ENCODE peak calls at places on chromosomes 13 and 19, in five cellular contexts. A, C, Z, B and R are unnamed samples.

GRCh38 chr13:20525601-20526544 is at the start of gene CRYL1:
- DNase-seq in B (peak), Z (peak), C (peak), A (peak), R (peak)

GRCh38 chr13:80337011-80337688 is 3.8 kb downstream of the SPRY2 start:
- DNase-seq in Z (no peak), A (no peak), B (no peak), C (no peak), R (peak)

GRCh38 chr13:74290324-74290773 is 156.1 kb upstream of the KLF12 start:
- DNase-seq in Z (peak), B (no peak), A (peak), C (no peak), R (peak)

GRCh38 chr13:33542309-33543088 is 256.9 kb upstream of the STARD13 start:
- DNase-seq in B (peak), C (peak), A (peak), Z (peak), R (peak)

GRCh38 chr19:46350029-46350757 is 3.3 kb downstream of the PPP5C start:
- DNase-seq in Z (peak), C (no peak), B (no peak), A (no peak), R (no peak)

GRCh38 chr13:25584975-25585374 is 213.2 kb downstream of the ATP8A2 start:
- DNase-seq in A (no peak), Z (no peak), B (no peak), C (no peak), R (no peak)

GRCh38 chr13:32468502-32469147 is 40.7 kb upstream of the N4BP2L1 start:
- DNase-seq in A (no peak), C (no peak), B (no peak), Z (no peak), R (no peak)

GRCh38 chr19:16897572-16898056 is 8.8 kb downstream of the F2RL3 start:
- DNase-seq in B (peak), Z (no peak), C (no peak), A (no peak), R (no peak)

GRCh38 chr13:42970824-42971669 is 21.0 kb downstream of the EPSTI1 start:
- DNase-seq in C (peak), Z (peak), B (no peak), A (peak), R (peak)

GRCh38 chr19:49817964-49818690 is at the start of gene MED25:
- DNase-seq in B (peak), C (peak), A (peak), Z (peak), R (peak)

GRCh38 chr19:1947651-1948209 is 6.8 kb downstream of the CSNK1G2 start:
- DNase-seq in A (no peak), Z (no peak), B (no peak), C (no peak), R (no peak)

GRCh38 chr13:95023405-95023804 is 277.8 kb downstream of the ABCC4 start:
- DNase-seq in Z (no peak), A (no peak), C (no peak), B (no peak), R (no peak)

GRCh38 chr19:48400018-48400742 is 6.7 kb downstream of the GRIN2D start:
- DNase-seq in C (peak), Z (no peak), A (peak), B (peak), R (peak)

GRCh38 chr13:51764184-51765141 is 39.5 kb downstream of the DHRS12 start:
- DNase-seq in A (peak), C (no peak), Z (no peak), B (no peak), R (peak)

GRCh38 chr13:34608326-34608725 is 333.7 kb upstream of the NBEA start:
- DNase-seq in C (no peak), A (no peak), Z (no peak), B (no peak), R (no peak)

GRCh38 chr13:23500858-23501257 is 67.4 kb upstream of the SACS start:
- DNase-seq in B (no peak), A (peak), C (no peak), Z (no peak), R (no peak)

GRCh38 chr13:60164490-60164889 is 762 bp upstream of the DIAPH3 start:
- DNase-seq in B (no peak), C (no peak), A (peak), Z (no peak), R (no peak)

GRCh38 chr13:82681535-82681934 is 1200.7 kb downstream of the SLITRK1 start:
- DNase-seq in Z (no peak), B (no peak), A (no peak), C (no peak), R (no peak)

GRCh38 chr19:38850976-38851621 is 1.3 kb upstream of the HNRNPL start:
- DNase-seq in B (peak), A (no peak), Z (no peak), C (peak), R (no peak)

GRCh38 chr19:33424181-33424580 is 50.7 kb downstream of the CEBPG start:
- DNase-seq in B (no peak), A (no peak), C (no peak), Z (no peak), R (peak)

GRCh38 chr19:50702870-50703829 is 16.5 kb downstream of the SHANK1 start:
- DNase-seq in Z (no peak), B (no peak), A (no peak), C (no peak), R (no peak)

GRCh38 chr13:69796256-69796655 is 311.4 kb upstream of the ATXN8OS start:
- DNase-seq in C (no peak), B (no peak), Z (no peak), A (no peak), R (no peak)

GRCh38 chr19:8025321-8025720 is 19.9 kb upstream of the ELAVL1 start:
- DNase-seq in Z (no peak), B (no peak), C (no peak), A (no peak), R (no peak)

GRCh38 chr13:93180376-93180966 is 46.1 kb upstream of the GPC6 start:
- DNase-seq in A (peak), C (no peak), B (no peak), Z (no peak), R (no peak)

GRCh38 chr13:37058801-37059135 is 720 bp downstream of the SUPT20H start:
- DNase-seq in Z (peak), B (no peak), A (peak), C (peak), R (no peak)

GRCh38 chr19:5078666-5079409 is 109.9 kb downstream of the KDM4B start:
- DNase-seq in B (no peak), A (no peak), Z (no peak), C (no peak), R (peak)

GRCh38 chr19:12773571-12773970 is 1.8 kb downstream of the HOOK2 start:
- DNase-seq in Z (peak), C (no peak), B (no peak), A (no peak), R (no peak)

GRCh38 chr19:35907377-35907745 is 734 bp downstream of the TYROBP start:
- DNase-seq in B (peak), C (no peak), Z (no peak), A (no peak), R (no peak)